ENCODE peak calls at places on chromosomes 1 and 21, in nine cellular contexts. A, J, E, B, R, G, O, Z and Y are unnamed samples.

GRCh38 chr1:39692152-39693064 is 1.2 kb upstream of the HPCAL4 start:
- DNase-seq in A (no peak), J (no peak), E (no peak), B (no peak), R (no peak), G (peak), O (no peak), Z (peak), Y (no peak)

GRCh38 chr1:7613106-7613850 is 157.8 kb upstream of the VAMP3 start:
- DNase-seq in A (no peak), J (no peak), E (no peak), B (no peak), R (no peak), G (no peak), O (no peak), Z (no peak), Y (no peak)

GRCh38 chr1:218728994-218729393 is 383.9 kb downstream of the TGFB2 start:
- DNase-seq in A (no peak), J (no peak), E (no peak), B (no peak), R (no peak), G (no peak), O (no peak), Z (no peak), Y (no peak)

GRCh38 chr1:219000606-219001005 is 173.1 kb upstream of the LYPLAL1 start:
- DNase-seq in A (no peak), J (no peak), E (no peak), B (no peak), R (peak), G (no peak), O (no peak), Z (no peak), Y (no peak)

GRCh38 chr1:2255420-2256369 is 27.6 kb downstream of the SKI start:
- DNase-seq in A (no peak), J (no peak), E (peak), B (peak), R (peak), G (peak), O (no peak), Z (no peak), Y (no peak)

GRCh38 chr1:205972491-205973168 is 29.4 kb upstream of the SLC26A9 start:
- DNase-seq in A (no peak), J (no peak), E (peak), B (no peak), R (peak), G (no peak), O (peak), Z (no peak), Y (no peak)

GRCh38 chr1:168467452-168467851 is 76.3 kb downstream of the XCL2 start:
- DNase-seq in A (no peak), J (peak), E (peak), B (no peak), R (peak), G (no peak), O (no peak), Z (no peak), Y (no peak)

GRCh38 chr1:79875187-79875586 is 868.7 kb upstream of the ADGRL4 start:
- DNase-seq in A (no peak), J (no peak), E (no peak), B (no peak), R (no peak), G (no peak), O (no peak), Z (no peak), Y (no peak)

GRCh38 chr1:96756789-96757188 is 35.2 kb downstream of the PTBP2 start:
- DNase-seq in A (peak), J (no peak), E (peak), B (no peak), R (no peak), G (no peak), O (no peak), Z (no peak), Y (no peak)

GRCh38 chr1:206883876-206884275 is 13.4 kb upstream of the IL24 start:
- DNase-seq in A (no peak), J (no peak), E (no peak), B (no peak), R (no peak), G (no peak), O (no peak), Z (no peak), Y (no peak)

GRCh38 chr1:28518745-28519341 is 13.0 kb downstream of the RCC1 start:
- DNase-seq in A (no peak), J (no peak), E (peak), B (no peak), R (no peak), G (peak), O (no peak), Z (no peak), Y (no peak)

GRCh38 chr1:22264464-22265330 is 121.8 kb upstream of the WNT4 start:
- DNase-seq in A (no peak), J (no peak), E (no peak), B (no peak), R (no peak), G (no peak), O (no peak), Z (no peak), Y (no peak)

GRCh38 chr1:154423303-154423987 is 18.3 kb downstream of the IL6R start:
- DNase-seq in A (peak), J (peak), E (peak), B (no peak), R (peak), G (peak), O (no peak), Z (no peak), Y (no peak)

GRCh38 chr1:240491156-240491555 is 120.8 kb downstream of the GREM2 start:
- DNase-seq in A (no peak), J (peak), E (peak), B (no peak), R (peak), G (no peak), O (no peak), Z (no peak), Y (no peak)

GRCh38 chr1:55381983-55382382 is 166.8 kb upstream of the USP24 start:
- DNase-seq in A (no peak), J (no peak), E (no peak), B (no peak), R (no peak), G (no peak), O (no peak), Z (no peak), Y (no peak)

GRCh38 chr1:234997201-234998173 is 131.2 kb downstream of the TOMM20 start:
- DNase-seq in A (peak), J (peak), E (peak), B (no peak), R (peak), G (no peak), O (peak), Z (no peak), Y (peak)

GRCh38 chr1:93502561-93502960 is 54.6 kb downstream of the FNBP1L start:
- DNase-seq in A (no peak), J (no peak), E (no peak), B (no peak), R (peak), G (no peak), O (no peak), Z (no peak), Y (no peak)

GRCh38 chr1:239784896-239785295 is 306.8 kb upstream of the FMN2 start:
- DNase-seq in A (no peak), J (no peak), E (no peak), B (no peak), R (no peak), G (no peak), O (no peak), Z (no peak), Y (no peak)

GRCh38 chr1:231039161-231040018 is 664 bp downstream of the FAM89A start:
- DNase-seq in A (no peak), J (no peak), E (peak), B (no peak), R (peak), G (peak), O (peak), Z (peak), Y (no peak)

GRCh38 chr1:215517441-215517891 is 49.6 kb upstream of the KCTD3 start:
- DNase-seq in A (peak), J (peak), E (peak), B (no peak), R (peak), G (no peak), O (no peak), Z (peak), Y (no peak)

GRCh38 chr1:118335372-118335771 is 150.3 kb upstream of the SPAG17 start:
- DNase-seq in A (no peak), J (peak), E (peak), B (no peak), R (peak), G (no peak), O (no peak), Z (no peak), Y (no peak)

GRCh38 chr1:156458181-156458503 is 42.4 kb downstream of the MEF2D start:
- DNase-seq in A (no peak), J (no peak), E (peak), B (no peak), R (peak), G (no peak), O (no peak), Z (no peak), Y (no peak)

GRCh38 chr1:21325231-21325718 is 35.0 kb upstream of the ECE1 start:
- DNase-seq in A (no peak), J (no peak), E (no peak), B (no peak), R (no peak), G (no peak), O (no peak), Z (no peak), Y (no peak)

GRCh38 chr1:43590389-43590788 is 59.6 kb upstream of the KDM4A start:
- DNase-seq in A (no peak), J (no peak), E (no peak), B (no peak), R (no peak), G (no peak), O (no peak), Z (peak), Y (no peak)

GRCh38 chr1:225318706-225319575 is 108.9 kb downstream of the LBR start:
- DNase-seq in A (peak), J (peak), E (peak), B (no peak), R (peak), G (no peak), O (peak), Z (no peak), Y (no peak)

GRCh38 chr1:17984510-17985085 is 123.0 kb upstream of the IGSF21 start:
- DNase-seq in A (peak), J (no peak), E (peak), B (no peak), R (peak), G (peak), O (peak), Z (peak), Y (no peak)

GRCh38 chr1:217048104-217048707 is 325.0 kb upstream of the ESRRG start:
- DNase-seq in A (no peak), J (no peak), E (peak), B (no peak), R (no peak), G (no peak), O (peak), Z (peak), Y (no peak)

GRCh38 chr21:29125979-29126378 is 4.5 kb upstream of the MAP3K7CL start:
- DNase-seq in A (no peak), J (no peak), E (no peak), B (no peak), R (no peak), G (no peak), O (no peak), Z (no peak), Y (no peak)

GRCh38 chr1:160652924-160653619 is 6.2 kb upstream of the SLAMF1 start:
- DNase-seq in A (no peak), J (no peak), E (no peak), B (no peak), R (no peak), G (no peak), O (no peak), Z (no peak), Y (no peak)

GRCh38 chr1:82867781-82868180 is 1067.0 kb downstream of the ADGRL2 start:
- DNase-seq in A (no peak), J (no peak), E (no peak), B (no peak), R (no peak), G (no peak), O (no peak), Z (no peak), Y (no peak)

GRCh38 chr21:38306407-38306806 is 49.6 kb downstream of the KCNJ15 start:
- DNase-seq in A (no peak), J (no peak), E (peak), B (no peak), R (peak), G (no peak), O (no peak), Z (no peak), Y (no peak)

GRCh38 chr1:187010571-187011309 is 182.0 kb downstream of the PLA2G4A start:
- DNase-seq in A (no peak), J (no peak), E (peak), B (no peak), R (peak), G (no peak), O (no peak), Z (no peak), Y (no peak)

GRCh38 chr1:61442456-61443013 is 282.4 kb downstream of the TM2D1 start:
- DNase-seq in A (no peak), J (no peak), E (no peak), B (no peak), R (no peak), G (no peak), O (no peak), Z (no peak), Y (no peak)

GRCh38 chr21:43820466-43820865 is 31.1 kb downstream of the RRP1 start:
- DNase-seq in A (no peak), J (no peak), E (no peak), B (no peak), R (no peak), G (no peak), O (no peak), Z (no peak), Y (no peak)

GRCh38 chr1:178516110-178516509 is 3.2 kb downstream of the TEX35 start:
- DNase-seq in A (no peak), J (no peak), E (no peak), B (no peak), R (no peak), G (no peak), O (no peak), Z (no peak), Y (no peak)

GRCh38 chr1:103326595-103326994 is 198.9 kb upstream of the RNPC3 start:
- DNase-seq in A (no peak), J (no peak), E (no peak), B (no peak), R (peak), G (no peak), O (no peak), Z (no peak), Y (no peak)

GRCh38 chr1:159854101-159854692 is 8.3 kb downstream of the VSIG8 start:
- DNase-seq in A (peak), J (no peak), E (peak), B (no peak), R (peak), G (peak), O (peak), Z (peak), Y (peak)

GRCh38 chr1:43367026-43367903 is 546 bp downstream of the ELOVL1 start:
- DNase-seq in A (no peak), J (no peak), E (no peak), B (no peak), R (peak), G (peak), O (no peak), Z (peak), Y (no peak)